ENCODE peak calls at places on chromosomes 11 and 22, in four cellular contexts. One of them, this sample, is unnamed.

GRCh38 chr11:28621648-28622215 is 513.5 kb downstream of the METTL15 start:
- DNase-seq in stimulated activated effector memory CD8-positive, alpha-beta T cell treated with anti-CD3 and anti-CD28 coated beads, Interleukin-12 subunit alpha, Interleukin-12 subunit beta, amount 100 ng/mL, for 72 hours: no peak
- DNase-seq in cardiac fibroblast: peak; percentile 60
- DNase-seq in H9: no peak
- DNase-seq in this sample: no peak

GRCh38 chr22:46442217-46442853 is 95.1 kb downstream of the CELSR1 start:
- DNase-seq in H9: no peak
- DNase-seq in cardiac fibroblast: no peak
- DNase-seq in stimulated activated effector memory CD8-positive, alpha-beta T cell treated with anti-CD3 and anti-CD28 coated beads, Interleukin-12 subunit alpha, Interleukin-12 subunit beta, amount 100 ng/mL, for 72 hours: no peak
- DNase-seq in this sample: no peak

GRCh38 chr11:12581923-12582322 is 92.3 kb upstream of the TEAD1 start:
- DNase-seq in stimulated activated effector memory CD8-positive, alpha-beta T cell treated with anti-CD3 and anti-CD28 coated beads, Interleukin-12 subunit alpha, Interleukin-12 subunit beta, amount 100 ng/mL, for 72 hours: no peak
- DNase-seq in H9: no peak
- DNase-seq in cardiac fibroblast: peak; percentile 72
- DNase-seq in this sample: no peak

GRCh38 chr11:3138178-3139085 is 26.7 kb downstream of the OSBPL5 start:
- DNase-seq in cardiac fibroblast: no peak
- DNase-seq in stimulated activated effector memory CD8-positive, alpha-beta T cell treated with anti-CD3 and anti-CD28 coated beads, Interleukin-12 subunit alpha, Interleukin-12 subunit beta, amount 100 ng/mL, for 72 hours: no peak
- DNase-seq in H9: peak; percentile 60
- DNase-seq in this sample: no peak

GRCh38 chr22:46992121-46992731 is 229.8 kb downstream of the TBC1D22A start:
- DNase-seq in cardiac fibroblast: no peak
- DNase-seq in stimulated activated effector memory CD8-positive, alpha-beta T cell treated with anti-CD3 and anti-CD28 coated beads, Interleukin-12 subunit alpha, Interleukin-12 subunit beta, amount 100 ng/mL, for 72 hours: no peak
- DNase-seq in H9: no peak
- DNase-seq in this sample: no peak

GRCh38 chr22:27226666-27227065 is 569.3 kb downstream of the MIAT start:
- DNase-seq in stimulated activated effector memory CD8-positive, alpha-beta T cell treated with anti-CD3 and anti-CD28 coated beads, Interleukin-12 subunit alpha, Interleukin-12 subunit beta, amount 100 ng/mL, for 72 hours: no peak
- DNase-seq in H9: no peak
- DNase-seq in cardiac fibroblast: no peak
- DNase-seq in this sample: no peak

GRCh38 chr22:30187726-30188407 is 58.7 kb downstream of the LIF start:
- DNase-seq in stimulated activated effector memory CD8-positive, alpha-beta T cell treated with anti-CD3 and anti-CD28 coated beads, Interleukin-12 subunit alpha, Interleukin-12 subunit beta, amount 100 ng/mL, for 72 hours: no peak
- DNase-seq in cardiac fibroblast: peak; percentile 57
- DNase-seq in H9: no peak
- DNase-seq in this sample: no peak

GRCh38 chr22:39994046-39994565 is 648 bp upstream of the FAM83F start:
- DNase-seq in stimulated activated effector memory CD8-positive, alpha-beta T cell treated with anti-CD3 and anti-CD28 coated beads, Interleukin-12 subunit alpha, Interleukin-12 subunit beta, amount 100 ng/mL, for 72 hours: no peak
- DNase-seq in H9: no peak
- DNase-seq in cardiac fibroblast: no peak
- DNase-seq in this sample: no peak

GRCh38 chr11:117876049-117876340 is 463 bp downstream of the FXYD6 start:
- DNase-seq in cardiac fibroblast: no peak
- DNase-seq in stimulated activated effector memory CD8-positive, alpha-beta T cell treated with anti-CD3 and anti-CD28 coated beads, Interleukin-12 subunit alpha, Interleukin-12 subunit beta, amount 100 ng/mL, for 72 hours: no peak
- DNase-seq in H9: no peak
- DNase-seq in this sample: no peak

GRCh38 chr11:132058211-132058772 is 687.9 kb downstream of the NTM start:
- DNase-seq in cardiac fibroblast: peak; percentile 68
- DNase-seq in H9: no peak
- DNase-seq in stimulated activated effector memory CD8-positive, alpha-beta T cell treated with anti-CD3 and anti-CD28 coated beads, Interleukin-12 subunit alpha, Interleukin-12 subunit beta, amount 100 ng/mL, for 72 hours: no peak
- DNase-seq in this sample: peak; percentile 80

GRCh38 chr11:67656278-67656922 is 5.9 kb upstream of the ACY3 start:
- DNase-seq in stimulated activated effector memory CD8-positive, alpha-beta T cell treated with anti-CD3 and anti-CD28 coated beads, Interleukin-12 subunit alpha, Interleukin-12 subunit beta, amount 100 ng/mL, for 72 hours: no peak
- DNase-seq in H9: no peak
- DNase-seq in cardiac fibroblast: peak; percentile 19
- DNase-seq in this sample: no peak

GRCh38 chr22:48682517-48682916 is 1145.2 kb downstream of the BRD1 start:
- DNase-seq in stimulated activated effector memory CD8-positive, alpha-beta T cell treated with anti-CD3 and anti-CD28 coated beads, Interleukin-12 subunit alpha, Interleukin-12 subunit beta, amount 100 ng/mL, for 72 hours: no peak
- DNase-seq in cardiac fibroblast: no peak
- DNase-seq in H9: no peak
- DNase-seq in this sample: no peak

GRCh38 chr11:119847836-119848235 is 118.8 kb upstream of the NECTIN1 start:
- DNase-seq in cardiac fibroblast: no peak
- DNase-seq in stimulated activated effector memory CD8-positive, alpha-beta T cell treated with anti-CD3 and anti-CD28 coated beads, Interleukin-12 subunit alpha, Interleukin-12 subunit beta, amount 100 ng/mL, for 72 hours: no peak
- DNase-seq in H9: no peak
- DNase-seq in this sample: no peak

GRCh38 chr11:14380947-14381555 is 22.1 kb upstream of the RRAS2 start:
- DNase-seq in H9: peak; percentile 67
- DNase-seq in cardiac fibroblast: peak; percentile 52
- DNase-seq in stimulated activated effector memory CD8-positive, alpha-beta T cell treated with anti-CD3 and anti-CD28 coated beads, Interleukin-12 subunit alpha, Interleukin-12 subunit beta, amount 100 ng/mL, for 72 hours: peak; percentile 72
- DNase-seq in this sample: peak; percentile 76

GRCh38 chr22:46373166-46373565 is 37.7 kb downstream of the TRMU start:
- DNase-seq in stimulated activated effector memory CD8-positive, alpha-beta T cell treated with anti-CD3 and anti-CD28 coated beads, Interleukin-12 subunit alpha, Interleukin-12 subunit beta, amount 100 ng/mL, for 72 hours: no peak
- DNase-seq in H9: no peak
- DNase-seq in cardiac fibroblast: no peak
- DNase-seq in this sample: no peak

GRCh38 chr11:101862410-101863233 is 52.2 kb upstream of the CEP126 start:
- DNase-seq in stimulated activated effector memory CD8-positive, alpha-beta T cell treated with anti-CD3 and anti-CD28 coated beads, Interleukin-12 subunit alpha, Interleukin-12 subunit beta, amount 100 ng/mL, for 72 hours: no peak
- DNase-seq in cardiac fibroblast: peak; percentile 81
- DNase-seq in H9: peak; percentile 50
- DNase-seq in this sample: no peak

GRCh38 chr11:63888170-63889086 is 28.5 kb downstream of the RCOR2 start:
- DNase-seq in H9: peak; percentile 85
- DNase-seq in stimulated activated effector memory CD8-positive, alpha-beta T cell treated with anti-CD3 and anti-CD28 coated beads, Interleukin-12 subunit alpha, Interleukin-12 subunit beta, amount 100 ng/mL, for 72 hours: peak; percentile 79
- DNase-seq in cardiac fibroblast: peak; percentile 66
- DNase-seq in this sample: peak; percentile 73

GRCh38 chr11:73308963-73309960 is 1.2 kb downstream of the ARHGEF17 start:
- DNase-seq in H9: peak; percentile 90
- DNase-seq in cardiac fibroblast: peak; percentile 98
- DNase-seq in stimulated activated effector memory CD8-positive, alpha-beta T cell treated with anti-CD3 and anti-CD28 coated beads, Interleukin-12 subunit alpha, Interleukin-12 subunit beta, amount 100 ng/mL, for 72 hours: no peak
- DNase-seq in this sample: peak; percentile 94

GRCh38 chr22:45324186-45324775 is 14.5 kb downstream of the FAM118A start:
- DNase-seq in stimulated activated effector memory CD8-positive, alpha-beta T cell treated with anti-CD3 and anti-CD28 coated beads, Interleukin-12 subunit alpha, Interleukin-12 subunit beta, amount 100 ng/mL, for 72 hours: no peak
- DNase-seq in cardiac fibroblast: no peak
- DNase-seq in H9: no peak
- DNase-seq in this sample: no peak

GRCh38 chr11:73465019-73465675 is 88.9 kb downstream of the RELT start:
- DNase-seq in cardiac fibroblast: no peak
- DNase-seq in stimulated activated effector memory CD8-positive, alpha-beta T cell treated with anti-CD3 and anti-CD28 coated beads, Interleukin-12 subunit alpha, Interleukin-12 subunit beta, amount 100 ng/mL, for 72 hours: no peak
- DNase-seq in H9: no peak
- DNase-seq in this sample: no peak

GRCh38 chr11:95134491-95134890 is 44.8 kb downstream of the ENDOD1 start:
- DNase-seq in cardiac fibroblast: peak; percentile 85
- DNase-seq in stimulated activated effector memory CD8-positive, alpha-beta T cell treated with anti-CD3 and anti-CD28 coated beads, Interleukin-12 subunit alpha, Interleukin-12 subunit beta, amount 100 ng/mL, for 72 hours: no peak
- DNase-seq in H9: no peak
- DNase-seq in this sample: no peak